ENCODE peak calls at places on chromosomes 7 and 10, in seven cellular contexts. I is GM12864, X is cardiac muscle cell, T is brain microvascular endothelial cell, L is cardiac fibroblast, O is AG10803, U is mammary epithelial cell. A is an unnamed sample.

GRCh38 chr10:132521041-132521465 is 16.5 kb upstream of the INPP5A start:
- DNase-seq in I (no peak), X (no peak), T (no peak), L (no peak), O (no peak), U (no peak), A (no peak)

GRCh38 chr7:117997862-117998825 is 124.9 kb upstream of the CTTNBP2 start:
- DNase-seq in I (no peak), X (no peak), T (peak; percentile 4), L (no peak), O (no peak), U (peak; percentile 71), A (no peak)

GRCh38 chr7:32447218-32447617 is 43.0 kb downstream of the LSM5 start:
- DNase-seq in I (no peak), X (no peak), T (no peak), L (no peak), O (no peak), U (no peak), A (no peak)

GRCh38 chr10:79084972-79085597 is 16.3 kb downstream of the ZMIZ1 start:
- DNase-seq in I (no peak), X (no peak), T (no peak), L (no peak), O (no peak), U (no peak), A (peak; percentile 29)

GRCh38 chr10:93945814-93946213 is 47.9 kb upstream of the PLCE1 start:
- DNase-seq in I (no peak), X (no peak), T (no peak), L (peak; percentile 36), O (peak; percentile 23), U (no peak), A (no peak)

GRCh38 chr7:75995052-75995471 is 667 bp upstream of the TMEM120A start:
- DNase-seq in I (no peak), X (no peak), T (no peak), L (no peak), O (no peak), U (no peak), A (no peak)

GRCh38 chr7:76048668-76048988 is 722 bp downstream of the MDH2 start:
- DNase-seq in I (no peak), X (peak; percentile 75), T (no peak), L (no peak), O (no peak), U (no peak), A (peak; percentile 62)

GRCh38 chr7:11540271-11540761 is 291.7 kb downstream of the THSD7A start:
- DNase-seq in I (no peak), X (no peak), T (no peak), L (peak; percentile 80), O (peak; percentile 6), U (peak; percentile 62), A (no peak)

GRCh38 chr10:91629715-91630549 is 2.9 kb downstream of the PPP1R3C start:
- DNase-seq in I (no peak), X (no peak), T (no peak), L (no peak), O (no peak), U (no peak), A (no peak)

GRCh38 chr7:102918865-102919264 is 6.1 kb downstream of the LRRC17 start:
- DNase-seq in I (no peak), X (no peak), T (no peak), L (no peak), O (no peak), U (no peak), A (no peak)

GRCh38 chr10:132185601-132186487 is 904 bp upstream of the DPYSL4 start:
- DNase-seq in I (no peak), X (peak; percentile 83), T (no peak), L (peak; percentile 32), O (peak; percentile 8), U (peak; percentile 42), A (no peak)

DNA sequence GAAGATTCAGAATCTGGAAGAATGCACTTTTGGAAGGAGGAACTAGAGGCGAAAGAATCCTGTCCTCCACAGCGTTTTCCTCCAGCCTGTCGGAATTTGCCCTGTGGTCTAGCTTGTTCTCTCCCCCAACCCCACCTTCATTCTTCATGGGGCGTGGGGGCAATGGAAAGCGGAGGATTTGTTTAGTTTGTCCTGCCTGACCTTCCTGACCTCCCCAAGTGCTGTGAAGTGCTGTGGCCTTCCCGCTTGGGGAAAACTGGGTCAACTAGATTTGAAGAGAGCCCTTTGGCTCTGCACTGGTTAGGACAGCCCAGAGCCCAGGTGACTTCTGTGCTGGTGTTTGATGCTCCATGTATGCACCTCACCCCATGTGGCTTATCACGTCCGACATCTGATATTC is 49.1 kb downstream of the GATA3 start:
- DNase-seq in I (no peak), X (peak; percentile 39), T (no peak), L (no peak), O (no peak), U (no peak), A (no peak)
- H3K4me3 ChIP-seq in I (no peak overlapping the region), X (no peak overlapping the region), T (no peak overlapping the region), L (no peak overlapping the region), O (no peak overlapping the region), U (no peak overlapping the region), A (no peak overlapping the region)

DNA sequence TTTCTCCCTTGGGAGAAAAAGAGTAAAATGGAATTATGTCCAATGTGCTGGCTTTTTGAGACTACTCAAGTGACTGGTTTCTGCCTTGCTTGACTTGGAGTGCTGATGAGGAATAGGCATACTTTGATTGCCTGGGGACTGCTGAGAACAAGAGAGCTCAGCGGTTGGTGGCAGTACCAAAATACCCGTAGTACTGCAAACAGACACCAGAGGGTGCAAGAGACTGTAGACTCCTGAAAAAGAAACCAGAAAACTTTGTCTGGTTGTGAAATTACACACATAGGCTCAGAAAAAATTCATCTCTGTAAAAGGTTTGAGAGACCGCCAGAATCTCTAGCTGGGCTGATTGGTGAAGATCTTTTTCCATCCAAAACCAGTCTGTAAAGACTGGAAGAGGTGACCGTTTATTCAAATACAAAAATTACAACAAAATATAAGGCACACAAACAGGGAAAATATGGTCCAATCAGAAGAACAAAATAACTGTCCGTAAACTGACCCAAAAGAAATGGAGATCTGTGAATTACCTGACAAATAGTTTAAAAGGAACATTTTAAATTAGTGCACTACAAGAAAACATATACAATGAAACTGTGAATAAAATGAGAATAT is 18.5 kb downstream of the BICC1 start:
- DNase-seq in I (peak; percentile 27), X (peak; percentile 61), T (peak; percentile 82), L (peak; percentile 82), O (peak; percentile 72), U (peak; percentile 68), A (peak; percentile 78)
- TF ChIP-seq CTCF in I (peak; percentile 81), X (peak; percentile 83), T (peak; percentile 85), L (peak; percentile 87), O (peak; percentile 88), U (peak; percentile 82), A (peak; percentile 73)

DNA sequence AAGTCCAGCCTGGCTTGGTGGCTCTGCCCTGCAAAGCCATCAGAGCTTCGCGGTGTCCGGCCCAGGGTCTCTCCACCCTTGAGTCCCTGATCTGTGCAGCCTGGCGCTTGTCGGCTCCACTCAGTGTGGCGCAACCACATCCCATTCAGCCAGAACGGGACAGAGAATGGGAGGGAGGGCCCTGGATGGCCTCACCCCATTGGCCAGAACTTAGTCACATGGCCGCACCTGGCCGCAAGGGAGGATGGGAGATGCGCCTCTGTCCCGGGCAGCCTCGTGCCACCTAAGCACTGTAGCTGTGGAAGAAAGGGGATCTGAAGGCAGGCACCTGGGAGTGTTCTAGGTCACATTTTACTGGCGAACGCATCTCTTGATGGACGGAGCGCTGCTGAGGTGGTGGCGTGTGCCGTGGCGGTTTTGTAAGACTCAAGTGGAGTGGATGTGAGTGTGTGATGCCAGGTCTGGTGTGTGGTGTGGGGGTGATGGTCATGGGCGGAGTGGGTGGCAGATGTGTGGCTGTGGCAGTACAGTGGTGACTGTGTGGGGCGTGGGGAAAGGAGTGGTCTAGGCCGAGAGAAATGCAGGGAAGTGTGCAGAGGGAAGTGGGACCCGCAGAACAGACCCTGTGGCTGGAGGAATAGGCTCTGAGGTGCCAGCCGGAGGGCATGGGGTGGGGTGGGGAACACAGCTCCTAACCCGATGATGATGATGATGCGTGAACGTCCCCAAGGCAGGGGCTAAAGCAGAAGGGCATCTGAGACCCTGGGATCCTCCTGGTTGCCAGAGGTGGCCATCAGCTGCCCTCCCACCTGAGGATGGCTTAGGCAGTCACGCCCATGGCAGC is 19.0 kb downstream of the CLEC2L start:
- DNase-seq in I (no peak), X (no peak), T (no peak), L (no peak), O (no peak), U (no peak), A (no peak)
- H3K4me3 ChIP-seq in I (no peak overlapping the region), X (no peak overlapping the region), T (no peak overlapping the region), L (no peak overlapping the region), O (no peak overlapping the region), U (no peak overlapping the region), A (no peak overlapping the region)

GRCh38 chr7:214410-215212 is 22.2 kb downstream of the FAM20C start:
- DNase-seq in I (no peak), X (no peak), T (peak; percentile 48), L (no peak), O (peak; percentile 42), U (peak; percentile 76), A (no peak)
- TF ChIP-seq CTCF in I (no peak), X (no peak), T (no peak), L (no peak), O (no peak), U (no peak), A (no peak)

DNA sequence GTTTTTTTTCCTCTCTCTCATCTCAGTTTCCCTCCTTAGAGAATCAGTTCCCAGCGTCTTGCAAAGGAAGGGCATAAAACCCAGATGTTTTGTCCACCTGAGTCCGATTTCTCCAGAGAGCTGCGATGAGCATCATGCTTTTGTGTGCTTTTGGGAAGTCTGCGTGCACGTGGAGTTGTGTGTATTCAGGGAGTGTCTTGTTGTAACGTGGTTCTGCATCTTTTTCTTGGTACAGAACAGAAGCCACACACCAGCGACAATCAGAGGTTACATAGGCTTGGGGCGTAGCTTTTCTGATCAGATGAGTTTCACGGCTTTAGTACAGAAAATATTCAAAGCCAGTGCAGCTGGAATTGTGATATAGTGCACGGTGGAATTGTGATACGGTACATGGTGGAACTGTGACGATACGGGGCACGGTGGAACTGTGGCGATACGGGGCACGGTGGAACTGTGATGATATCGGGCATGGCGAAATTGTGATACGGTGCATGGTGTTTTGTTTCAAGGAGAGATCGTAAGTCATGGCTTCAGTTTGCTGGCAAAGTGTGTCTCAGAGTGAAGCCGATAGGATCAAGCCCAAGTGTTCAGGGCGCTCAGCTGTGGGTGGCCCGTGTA is 32.8 kb downstream of the FOXK1 start:
- DNase-seq in I (no peak), X (no peak), T (no peak), L (no peak), O (no peak), U (no peak), A (no peak)
- H3K4me3 ChIP-seq in I (no peak overlapping the region), X (no peak overlapping the region), T (no peak overlapping the region), L (no peak overlapping the region), O (peak overlapping the region; percentile 20), U (peak overlapping the region; percentile 24), A (no peak overlapping the region)

GRCh38 chr7:149474309-149475120 is 13.7 kb upstream of the ZNF777 start:
- DNase-seq in I (no peak), X (no peak), T (no peak), L (no peak), O (no peak), U (no peak), A (no peak)
- TF ChIP-seq CTCF in I (peak; percentile 4), X (no peak), T (peak; percentile 3), L (no peak), O (no peak), U (no peak), A (no peak)

A was measured in GM12865.